ENCODE peak calls at places on chromosomes 2 and 18, in six cellular contexts. Z is A549, O is K562, G is HepG2, H is SK-N-SH, Y is H1. S is an unnamed sample.

GRCh38 chr2:169767243-169767888 is 31.3 kb upstream of the SSB start:
- DNase-seq in Z (peak; percentile 28), O (peak; percentile 77), G (peak; percentile 63), H (peak; percentile 63), Y (peak; percentile 57), S (no peak)

GRCh38 chr2:172088245-172089004 is 3.1 kb downstream of the DLX1 start:
- DNase-seq in Z (no peak), O (no peak), G (no peak), H (peak; percentile 48), Y (no peak), S (no peak)

GRCh38 chr2:29212009-29212408 is 96.8 kb downstream of the CLIP4 start:
- DNase-seq in Z (no peak), O (peak; percentile 3), G (peak; percentile 39), H (no peak), Y (peak; percentile 38), S (no peak)

GRCh38 chr18:48018806-48019295 is 88.4 kb upstream of the SMAD2 start:
- DNase-seq in Z (no peak), O (no peak), G (no peak), H (no peak), Y (no peak), S (no peak)

GRCh38 chr2:9099341-9099751 is 95.9 kb upstream of the MBOAT2 start:
- DNase-seq in Z (no peak), O (no peak), G (peak; percentile 57), H (no peak), Y (no peak), S (peak; percentile 76)

GRCh38 chr2:39381653-39382052 is 55.4 kb downstream of the MAP4K3 start:
- DNase-seq in Z (no peak), O (no peak), G (no peak), H (no peak), Y (no peak), S (no peak)

GRCh38 chr2:189096769-189097447 is 82.7 kb downstream of the COL5A2 start:
- DNase-seq in Z (peak; percentile 7), O (no peak), G (peak; percentile 47), H (no peak), Y (no peak), S (no peak)

GRCh38 chr2:224657349-224657748 is 58.8 kb downstream of the CCDC195 start:
- DNase-seq in Z (no peak), O (no peak), G (no peak), H (no peak), Y (no peak), S (no peak)

GRCh38 chr2:46977899-46978298 is 62.3 kb upstream of the MCFD2 start:
- DNase-seq in Z (no peak), O (no peak), G (no peak), H (no peak), Y (no peak), S (no peak)

GRCh38 chr2:27730980-27731691 is 40.4 kb upstream of the MRPL33 start:
- DNase-seq in Z (no peak), O (no peak), G (no peak), H (no peak), Y (no peak), S (no peak)

GRCh38 chr2:229344151-229344551 is 73.1 kb upstream of the PID1 start:
- DNase-seq in Z (no peak), O (no peak), G (no peak), H (no peak), Y (no peak), S (no peak)

GRCh38 chr2:231929961-231930600 is 3.9 kb upstream of the NPPC start:
- DNase-seq in Z (peak; percentile 43), O (peak; percentile 54), G (no peak), H (peak; percentile 64), Y (peak; percentile 92), S (no peak)

GRCh38 chr18:61635901-61636528 is 256.8 kb downstream of the RNF152 start:
- DNase-seq in Z (no peak), O (peak; percentile 30), G (peak; percentile 18), H (peak; percentile 66), Y (peak; percentile 76), S (no peak)

GRCh38 chr2:74008761-74009395 is 24.2 kb downstream of the TET3 start:
- DNase-seq in Z (no peak), O (no peak), G (no peak), H (no peak), Y (no peak), S (no peak)

GRCh38 chr2:224584111-224584764 is 925 bp downstream of the CUL3 start:
- DNase-seq in Z (peak; percentile 10), O (peak; percentile 51), G (peak; percentile 34), H (peak; percentile 30), Y (no peak), S (no peak)

GRCh38 chr2:11872948-11873269 is 126.5 kb downstream of the LPIN1 start:
- DNase-seq in Z (no peak), O (no peak), G (peak; percentile 54), H (no peak), Y (no peak), S (no peak)

GRCh38 chr18:76384861-76385680 is 110.0 kb downstream of the ZNF516 start:
- DNase-seq in Z (no peak), O (no peak), G (no peak), H (no peak), Y (no peak), S (no peak)

GRCh38 chr2:58842501-58843144 is 601.5 kb upstream of the FANCL start:
- DNase-seq in Z (no peak), O (no peak), G (no peak), H (peak; percentile 36), Y (no peak), S (no peak)

GRCh38 chr2:17538844-17539554 is 1.5 kb upstream of the VSNL1 start:
- DNase-seq in Z (no peak), O (peak; percentile 43), G (peak; percentile 83), H (peak; percentile 87), Y (peak; percentile 75), S (no peak)

GRCh38 chr2:121218386-121218938 is 66.5 kb downstream of the TFCP2L1 start:
- DNase-seq in Z (no peak), O (no peak), G (no peak), H (no peak), Y (no peak), S (no peak)

GRCh38 chr2:174597347-174598047 is at the start of gene WIPF1:
- DNase-seq in Z (no peak), O (no peak), G (no peak), H (no peak), Y (no peak), S (peak; percentile 93)

GRCh38 chr2:37589298-37589697 is 82.1 kb downstream of the CDC42EP3 start:
- DNase-seq in Z (no peak), O (no peak), G (no peak), H (no peak), Y (no peak), S (no peak)

GRCh38 chr2:121197369-121198091 is 87.5 kb downstream of the TFCP2L1 start:
- DNase-seq in Z (no peak), O (peak; percentile 6), G (no peak), H (no peak), Y (no peak), S (no peak)

DNA sequence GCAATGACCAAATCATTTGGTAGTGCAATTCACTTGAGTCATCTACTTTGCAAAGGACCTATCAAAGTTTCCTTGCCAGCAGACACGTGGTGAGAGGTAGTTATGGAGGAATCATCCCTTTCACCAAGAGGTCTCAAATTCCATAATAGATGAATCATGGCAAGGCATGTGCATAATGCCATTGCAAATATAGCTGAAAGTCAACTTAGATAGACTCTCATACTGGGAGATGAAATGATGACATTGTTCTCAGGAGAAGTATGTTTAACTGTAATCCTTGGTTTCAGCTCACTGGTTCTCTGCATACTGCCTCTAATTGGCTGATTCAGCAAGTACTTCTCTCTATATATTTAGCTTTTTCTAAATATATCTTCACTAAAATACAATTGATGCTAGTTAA is 57.2 kb downstream of the CALCRL start:
- DNase-seq in Z (peak; percentile 13), O (no peak), G (peak; percentile 35), H (no peak), Y (no peak), S (no peak)
- TF ChIP-seq CHD2 in Z (no peak), O (no peak), G (no peak), H (no peak), Y (no peak), S (no peak)

DNA sequence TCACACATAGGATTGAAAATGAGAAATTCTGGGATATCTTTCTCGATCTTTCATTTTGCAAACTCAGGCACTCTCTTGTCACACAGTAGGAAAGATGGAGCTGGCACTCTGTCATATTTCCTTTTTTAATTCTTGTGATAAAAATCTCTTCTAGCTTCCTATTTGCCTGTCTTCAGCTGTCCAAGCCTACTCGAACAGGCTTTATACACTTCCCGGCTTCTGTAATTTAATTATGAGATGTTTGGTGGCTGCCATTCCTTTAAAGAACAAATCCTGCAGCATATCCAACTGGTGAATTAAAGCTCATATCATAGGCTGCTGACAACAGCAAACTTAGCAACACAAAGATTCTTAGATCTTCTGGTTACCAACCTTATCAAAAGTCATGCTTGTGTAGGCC is 1484.3 kb upstream of the PIK3C3 start:
- DNase-seq in Z (no peak), O (no peak), G (no peak), H (no peak), Y (no peak), S (no peak)
- TF ChIP-seq CHD2 in Z (no peak), O (no peak), G (no peak), H (no peak), Y (no peak), S (no peak)

GRCh38 chr2:75808039-75808438 is 97.3 kb upstream of the GCFC2 start:
- DNase-seq in Z (no peak), O (no peak), G (no peak), H (no peak), Y (no peak), S (no peak)

GRCh38 chr2:75808793-75809535 is 98.2 kb upstream of the GCFC2 start:
- DNase-seq in Z (no peak), O (no peak), G (no peak), H (no peak), Y (no peak), S (no peak)

DNA sequence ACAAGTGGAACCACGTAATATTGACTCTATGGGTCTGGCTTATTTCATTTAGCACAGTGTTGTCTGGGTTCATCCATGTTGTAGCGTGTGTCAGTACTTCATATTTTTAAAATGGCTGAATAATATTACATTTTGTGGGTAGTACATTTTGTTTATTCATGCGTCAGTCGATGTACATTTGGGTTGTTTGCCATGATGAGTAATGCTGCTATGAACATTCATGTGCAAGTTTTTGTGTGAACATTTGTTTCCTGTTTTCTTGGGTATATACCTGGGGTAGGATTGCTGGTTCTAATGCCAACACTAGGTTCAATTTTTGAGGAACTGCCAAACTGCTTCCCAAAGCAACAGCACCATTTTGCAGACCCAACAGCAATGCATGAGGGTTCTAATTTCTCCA is 100.2 kb upstream of the GCFC2 start:
- DNase-seq in Z (no peak), O (no peak), G (no peak), H (no peak), Y (no peak), S (no peak)
- TF ChIP-seq CHD2 in Z (no peak), O (no peak), G (no peak), H (no peak), Y (no peak), S (no peak)

GRCh38 chr2:183723278-183723677 is 599.0 kb downstream of the NUP35 start:
- DNase-seq in Z (no peak), O (no peak), G (no peak), H (no peak), Y (no peak), S (no peak)

GRCh38 chr2:183718246-183718645 is 594.0 kb downstream of the NUP35 start:
- DNase-seq in Z (no peak), O (no peak), G (no peak), H (no peak), Y (no peak), S (no peak)
- TF ChIP-seq CHD2 in Z (no peak), O (no peak), G (no peak), H (no peak), Y (no peak), S (no peak)

GRCh38 chr2:97741251-97741650 is 27.9 kb downstream of the ZAP70 start:
- DNase-seq in Z (no peak), O (no peak), G (no peak), H (no peak), Y (no peak), S (no peak)
- TF ChIP-seq CHD2 in Z (no peak), O (no peak), G (no peak), H (no peak), Y (no peak), S (no peak)

S was measured in GM12878.